ENCODE peak calls at places on chromosome 1, in six cellular contexts. Q, A, X, K, L and P are unnamed samples.

GRCh38 chr1:179941439-179941838 is 13.2 kb upstream of the CEP350 start:
- ATAC-seq in A (no peak), K (no peak), L (no peak), X (no peak), Q (no peak), P (no peak)

GRCh38 chr1:101086783-101087182 is 61.2 kb upstream of the DPH5 start:
- ATAC-seq in A (no peak), K (no peak), X (no peak), L (no peak), Q (no peak), P (no peak)

GRCh38 chr1:113811353-113811887 is 856 bp downstream of the RSBN1 start:
- ATAC-seq in L (peak; percentile 33), K (peak; percentile 64), Q (peak; percentile 49), X (peak; percentile 55), A (peak; percentile 66), P (peak; percentile 24)

GRCh38 chr1:205735218-205735617 is 14.8 kb downstream of the NUCKS1 start:
- ATAC-seq in Q (peak; percentile 40), L (no peak), A (no peak), X (no peak), K (no peak), P (no peak)

GRCh38 chr1:233714631-233715217 is 100.8 kb downstream of the KCNK1 start:
- ATAC-seq in X (no peak), K (no peak), L (no peak), Q (peak; percentile 84), A (no peak), P (no peak)

GRCh38 chr1:30444850-30445249 is 278.5 kb downstream of the MATN1 start:
- ATAC-seq in X (no peak), K (no peak), A (no peak), Q (no peak), L (no peak), P (no peak)

GRCh38 chr1:95003433-95003738 is 69.4 kb downstream of the ALG14 start:
- ATAC-seq in X (no peak), K (no peak), A (peak; percentile 23), L (no peak), Q (no peak), P (no peak)

GRCh38 chr1:21924503-21925005 is 12.6 kb downstream of the HSPG2 start:
- ATAC-seq in Q (no peak), K (no peak), L (no peak), X (no peak), A (no peak), P (no peak)

GRCh38 chr1:33617451-33617850 is 145.0 kb downstream of the ZSCAN20 start:
- ATAC-seq in Q (no peak), X (no peak), A (no peak), K (no peak), L (no peak), P (no peak)

GRCh38 chr1:158145173-158145719 is 35.4 kb upstream of the CD1D start:
- ATAC-seq in Q (no peak), X (no peak), A (no peak), K (no peak), L (no peak), P (no peak)

GRCh38 chr1:156838972-156839371 is 19.9 kb downstream of the INSRR start:
- ATAC-seq in X (peak; percentile 79), Q (peak; percentile 57), A (peak; percentile 69), K (peak; percentile 61), L (peak; percentile 84), P (no peak)

GRCh38 chr1:45473302-45473701 is 17.7 kb downstream of the TESK2 start:
- ATAC-seq in X (peak; percentile 45), L (no peak), Q (peak; percentile 76), A (no peak), K (no peak), P (no peak)

GRCh38 chr1:75723989-75724471 is 479 bp upstream of the ACADM start:
- ATAC-seq in X (peak; percentile 95), Q (peak; percentile 84), K (peak; percentile 94), L (peak; percentile 90), A (peak; percentile 93), P (peak; percentile 97)
- TF ChIP-seq POLR2AphosphoS5 in X (no peak), Q (no peak), K (no peak), L (no peak), A (peak; percentile 86), P (no peak)

DNA sequence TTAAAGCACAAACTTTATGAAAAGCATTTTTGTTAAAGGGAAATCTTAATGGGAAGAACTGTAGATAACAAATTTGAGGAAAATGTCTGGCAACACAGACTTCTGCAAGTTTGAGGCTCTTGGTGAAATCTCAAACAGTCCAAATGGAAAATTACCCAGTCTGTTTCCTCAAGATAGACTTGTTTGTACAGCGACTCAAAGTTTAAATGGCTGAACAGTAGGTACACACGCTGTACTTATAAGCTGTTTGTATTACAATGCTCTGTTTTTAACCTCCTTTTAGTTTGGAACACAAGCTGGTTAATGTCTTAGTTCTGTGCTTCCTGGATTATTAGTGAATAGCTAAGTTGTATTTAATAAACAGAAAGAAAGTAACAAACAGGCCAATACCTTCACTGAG is 217.1 kb downstream of the NFIA start:
- ATAC-seq in L (no peak), A (peak; percentile 75), Q (no peak), X (peak; percentile 70), K (no peak), P (no peak)
- TF ChIP-seq POLR2AphosphoS5 in L (no peak), A (no peak), Q (no peak), X (no peak), K (no peak), P (no peak)

DNA sequence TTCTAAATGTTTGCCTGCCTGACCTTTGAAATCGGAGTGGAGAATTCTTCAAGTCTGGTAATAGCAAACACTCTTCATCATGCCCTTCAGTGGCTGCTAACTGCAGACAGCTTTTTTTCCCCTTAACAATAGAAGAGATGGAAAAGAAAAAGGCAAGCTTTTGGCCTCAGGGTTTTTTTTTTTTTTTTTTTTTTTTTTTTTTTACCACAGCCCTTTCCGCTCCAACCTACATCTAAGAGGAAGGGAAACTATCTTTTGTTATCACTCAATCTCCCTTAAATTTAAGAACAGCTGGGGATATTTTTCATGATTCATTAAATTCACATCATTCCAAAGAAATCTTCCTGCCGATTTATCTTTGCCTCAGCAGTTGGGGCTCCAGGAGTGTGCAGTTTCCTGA is 144.6 kb upstream of the SMYD2 start:
- ATAC-seq in A (no peak), Q (no peak), L (no peak), X (no peak), K (no peak), P (no peak)
- TF ChIP-seq POLR2AphosphoS5 in A (no peak), Q (no peak), L (no peak), X (no peak), K (no peak), P (no peak)

GRCh38 chr1:27528701-27529637 is 39.0 kb upstream of the WASF2 start:
- ATAC-seq in Q (no peak), L (peak; percentile 1), X (peak; percentile 58), K (peak; percentile 74), A (peak; percentile 18), P (peak; percentile 78)

GRCh38 chr1:27535386-27535785 is 45.4 kb upstream of the WASF2 start:
- ATAC-seq in X (no peak), K (no peak), A (no peak), L (no peak), Q (no peak), P (no peak)

GRCh38 chr1:27529638-27530018 is 39.7 kb upstream of the WASF2 start:
- ATAC-seq in A (no peak), Q (no peak), X (no peak), K (no peak), L (no peak), P (no peak)

GRCh38 chr1:27530192-27530591 is 40.2 kb upstream of the WASF2 start:
- ATAC-seq in L (no peak), A (no peak), Q (no peak), K (no peak), X (no peak), P (no peak)

DNA sequence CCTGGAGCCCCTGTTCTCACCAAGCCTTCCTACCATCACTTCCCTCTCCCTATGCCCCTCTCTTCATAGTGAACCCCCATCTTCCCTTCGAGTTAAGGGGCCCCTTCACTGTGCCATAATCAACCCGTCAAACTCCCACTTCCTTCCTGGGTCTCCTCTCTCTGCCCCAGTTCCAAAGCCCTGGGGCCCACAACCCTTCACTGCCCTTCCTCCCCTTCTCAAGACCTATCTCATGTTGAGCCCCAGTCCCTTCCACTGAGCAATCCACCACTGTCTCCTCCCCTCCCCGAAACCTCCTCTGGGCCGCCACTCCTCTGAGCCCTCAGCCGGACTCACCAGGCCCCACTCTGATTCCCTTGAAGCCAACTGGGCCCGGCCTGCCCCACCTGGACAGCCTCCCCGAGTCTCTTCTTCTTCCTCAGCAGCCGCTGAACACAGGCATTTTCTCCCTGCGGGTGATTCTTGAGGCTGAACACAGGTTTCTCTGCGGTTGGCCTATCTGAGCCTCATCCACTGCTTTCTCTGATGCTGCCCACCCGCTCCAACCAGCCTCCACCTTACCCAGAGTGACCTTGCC is 42.2 kb upstream of the WASF2 start:
- ATAC-seq in K (no peak), X (no peak), Q (no peak), A (no peak), L (no peak), P (no peak)
- TF ChIP-seq POLR2AphosphoS5 in K (no peak), X (peak; percentile 35), Q (no peak), A (no peak), L (no peak), P (no peak)